ENCODE peak calls at places on chromosomes 7 and 10, in six cellular contexts. One of them, this sample, is unnamed.

GRCh38 chr10:69994262-69994661 is 58.4 kb upstream of the MACROH2A2 start:
- DNase-seq in T47D: peak
- DNase-seq in psoas muscle: no peak
- DNase-seq in heart right ventricle: peak
- DNase-seq in naive thymus-derived CD8-positive, alpha-beta T cell: peak
- DNase-seq in RPMI7951: peak
- DNase-seq in this sample: peak

GRCh38 chr10:112250555-112250954 is 32.6 kb upstream of the TECTB start:
- DNase-seq in T47D: no peak
- DNase-seq in psoas muscle: no peak
- DNase-seq in heart right ventricle: no peak
- DNase-seq in naive thymus-derived CD8-positive, alpha-beta T cell: no peak
- DNase-seq in RPMI7951: peak
- DNase-seq in this sample: no peak

GRCh38 chr7:2818653-2819052 is 25.5 kb downstream of the GNA12 start:
- DNase-seq in T47D: no peak
- DNase-seq in psoas muscle: no peak
- DNase-seq in heart right ventricle: no peak
- DNase-seq in naive thymus-derived CD8-positive, alpha-beta T cell: no peak
- DNase-seq in RPMI7951: no peak
- DNase-seq in this sample: no peak

GRCh38 chr10:36720931-36721330 is 404.5 kb upstream of the ANKRD30A start:
- DNase-seq in T47D: no peak
- DNase-seq in psoas muscle: no peak
- DNase-seq in heart right ventricle: no peak
- DNase-seq in naive thymus-derived CD8-positive, alpha-beta T cell: no peak
- DNase-seq in RPMI7951: no peak
- DNase-seq in this sample: no peak

GRCh38 chr10:132526676-132527075 is 10.9 kb upstream of the INPP5A start:
- DNase-seq in T47D: no peak
- DNase-seq in psoas muscle: peak
- DNase-seq in heart right ventricle: no peak
- DNase-seq in naive thymus-derived CD8-positive, alpha-beta T cell: no peak
- DNase-seq in RPMI7951: peak
- DNase-seq in this sample: no peak

GRCh38 chr7:116273283-116273917 is 63.1 kb downstream of the TES start:
- DNase-seq in T47D: peak
- DNase-seq in psoas muscle: no peak
- DNase-seq in heart right ventricle: no peak
- DNase-seq in naive thymus-derived CD8-positive, alpha-beta T cell: no peak
- DNase-seq in RPMI7951: no peak
- DNase-seq in this sample: no peak

GRCh38 chr7:17058568-17058967 is 176.8 kb upstream of the AGR3 start:
- DNase-seq in T47D: no peak
- DNase-seq in psoas muscle: no peak
- DNase-seq in heart right ventricle: no peak
- DNase-seq in naive thymus-derived CD8-positive, alpha-beta T cell: no peak
- DNase-seq in RPMI7951: peak
- DNase-seq in this sample: no peak

GRCh38 chr10:99945286-99945685 is 64.5 kb downstream of the DNMBP start:
- DNase-seq in T47D: no peak
- DNase-seq in psoas muscle: peak
- DNase-seq in heart right ventricle: peak
- DNase-seq in naive thymus-derived CD8-positive, alpha-beta T cell: no peak
- DNase-seq in RPMI7951: peak
- DNase-seq in this sample: no peak

GRCh38 chr10:128927821-128928220 is 539.2 kb upstream of the MGMT start:
- DNase-seq in T47D: no peak
- DNase-seq in psoas muscle: peak
- DNase-seq in heart right ventricle: peak
- DNase-seq in naive thymus-derived CD8-positive, alpha-beta T cell: no peak
- DNase-seq in RPMI7951: no peak
- DNase-seq in this sample: peak

GRCh38 chr10:67884842-67885680 is 605 bp downstream of the SIRT1 start:
- DNase-seq in T47D: peak
- DNase-seq in psoas muscle: peak
- DNase-seq in heart right ventricle: peak
- DNase-seq in naive thymus-derived CD8-positive, alpha-beta T cell: peak
- DNase-seq in RPMI7951: peak
- DNase-seq in this sample: peak

GRCh38 chr7:55144955-55145342 is 126.1 kb downstream of the EGFR start:
- DNase-seq in T47D: no peak
- DNase-seq in psoas muscle: no peak
- DNase-seq in heart right ventricle: no peak
- DNase-seq in naive thymus-derived CD8-positive, alpha-beta T cell: no peak
- DNase-seq in RPMI7951: no peak
- DNase-seq in this sample: no peak

GRCh38 chr10:74967850-74968620 is 141.6 kb downstream of the KAT6B start:
- DNase-seq in T47D: peak
- DNase-seq in psoas muscle: no peak
- DNase-seq in heart right ventricle: no peak
- DNase-seq in naive thymus-derived CD8-positive, alpha-beta T cell: peak
- DNase-seq in RPMI7951: no peak
- DNase-seq in this sample: no peak

GRCh38 chr7:44564606-44565005 is 9.1 kb downstream of the DDX56 start:
- DNase-seq in T47D: no peak
- DNase-seq in psoas muscle: no peak
- DNase-seq in heart right ventricle: no peak
- DNase-seq in naive thymus-derived CD8-positive, alpha-beta T cell: no peak
- DNase-seq in RPMI7951: no peak
- DNase-seq in this sample: no peak

GRCh38 chr10:86715156-86715795 is 41.1 kb upstream of the BMPR1A start:
- DNase-seq in T47D: no peak
- DNase-seq in psoas muscle: no peak
- DNase-seq in heart right ventricle: no peak
- DNase-seq in naive thymus-derived CD8-positive, alpha-beta T cell: no peak
- DNase-seq in RPMI7951: no peak
- DNase-seq in this sample: no peak

GRCh38 chr7:140656548-140657515 is 15.9 kb upstream of the ADCK2 start:
- DNase-seq in T47D: peak
- DNase-seq in psoas muscle: no peak
- DNase-seq in heart right ventricle: peak
- DNase-seq in naive thymus-derived CD8-positive, alpha-beta T cell: peak
- DNase-seq in RPMI7951: peak
- DNase-seq in this sample: no peak

GRCh38 chr7:142598297-142598696 is 151.0 kb upstream of the PRSS1 start:
- DNase-seq in T47D: no peak
- DNase-seq in psoas muscle: no peak
- DNase-seq in heart right ventricle: no peak
- DNase-seq in naive thymus-derived CD8-positive, alpha-beta T cell: no peak
- DNase-seq in RPMI7951: no peak
- DNase-seq in this sample: no peak

GRCh38 chr7:3559178-3559765 is 258.2 kb downstream of the SDK1 start:
- DNase-seq in T47D: no peak
- DNase-seq in psoas muscle: no peak
- DNase-seq in heart right ventricle: peak
- DNase-seq in naive thymus-derived CD8-positive, alpha-beta T cell: peak
- DNase-seq in RPMI7951: peak
- DNase-seq in this sample: peak

GRCh38 chr7:115812796-115813195 is 217.8 kb downstream of the TFEC start:
- DNase-seq in T47D: no peak
- DNase-seq in psoas muscle: no peak
- DNase-seq in heart right ventricle: no peak
- DNase-seq in naive thymus-derived CD8-positive, alpha-beta T cell: no peak
- DNase-seq in RPMI7951: no peak
- DNase-seq in this sample: no peak

GRCh38 chr10:122515022-122515424 is 45.5 kb upstream of the DMBT1 start:
- DNase-seq in T47D: no peak
- DNase-seq in psoas muscle: no peak
- DNase-seq in heart right ventricle: peak
- DNase-seq in naive thymus-derived CD8-positive, alpha-beta T cell: no peak
- DNase-seq in RPMI7951: no peak
- DNase-seq in this sample: no peak

GRCh38 chr10:49008505-49009202 is 69.0 kb upstream of the LRRC18 start:
- DNase-seq in T47D: no peak
- DNase-seq in psoas muscle: no peak
- DNase-seq in heart right ventricle: no peak
- DNase-seq in naive thymus-derived CD8-positive, alpha-beta T cell: no peak
- DNase-seq in RPMI7951: no peak
- DNase-seq in this sample: no peak

GRCh38 chr7:15848362-15848761 is 161.9 kb upstream of the MEOX2 start:
- DNase-seq in T47D: no peak
- DNase-seq in psoas muscle: no peak
- DNase-seq in heart right ventricle: no peak
- DNase-seq in naive thymus-derived CD8-positive, alpha-beta T cell: no peak
- DNase-seq in RPMI7951: peak
- DNase-seq in this sample: no peak

GRCh38 chr10:19651549-19651948 is 164.7 kb upstream of the PLXDC2 start:
- DNase-seq in T47D: no peak
- DNase-seq in psoas muscle: no peak
- DNase-seq in heart right ventricle: no peak
- DNase-seq in naive thymus-derived CD8-positive, alpha-beta T cell: no peak
- DNase-seq in RPMI7951: peak
- DNase-seq in this sample: no peak

GRCh38 chr7:96400518-96400917 is 78.6 kb upstream of the SLC25A13 start:
- DNase-seq in T47D: no peak
- DNase-seq in psoas muscle: no peak
- DNase-seq in heart right ventricle: no peak
- DNase-seq in naive thymus-derived CD8-positive, alpha-beta T cell: no peak
- DNase-seq in RPMI7951: no peak
- DNase-seq in this sample: no peak

GRCh38 chr7:132782777-132783633 is 206.7 kb upstream of the PLXNA4 start:
- DNase-seq in T47D: no peak
- DNase-seq in psoas muscle: no peak
- DNase-seq in heart right ventricle: no peak
- DNase-seq in naive thymus-derived CD8-positive, alpha-beta T cell: no peak
- DNase-seq in RPMI7951: peak
- DNase-seq in this sample: no peak

GRCh38 chr7:158116235-158116634 is 471.4 kb downstream of the PTPRN2 start:
- DNase-seq in T47D: no peak
- DNase-seq in psoas muscle: no peak
- DNase-seq in heart right ventricle: no peak
- DNase-seq in naive thymus-derived CD8-positive, alpha-beta T cell: no peak
- DNase-seq in RPMI7951: no peak
- DNase-seq in this sample: no peak

GRCh38 chr10:68135922-68136718 is 26.8 kb downstream of the MYPN start:
- DNase-seq in T47D: no peak
- DNase-seq in psoas muscle: no peak
- DNase-seq in heart right ventricle: peak
- DNase-seq in naive thymus-derived CD8-positive, alpha-beta T cell: no peak
- DNase-seq in RPMI7951: peak
- DNase-seq in this sample: peak

GRCh38 chr10:97311106-97311615 is 7.9 kb upstream of the FRAT1 start:
- DNase-seq in T47D: no peak
- DNase-seq in psoas muscle: no peak
- DNase-seq in heart right ventricle: no peak
- DNase-seq in naive thymus-derived CD8-positive, alpha-beta T cell: no peak
- DNase-seq in RPMI7951: no peak
- DNase-seq in this sample: no peak

GRCh38 chr10:124604214-124605000 is 139.8 kb downstream of the FAM53B start:
- DNase-seq in T47D: no peak
- DNase-seq in psoas muscle: peak
- DNase-seq in heart right ventricle: no peak
- DNase-seq in naive thymus-derived CD8-positive, alpha-beta T cell: no peak
- DNase-seq in RPMI7951: no peak
- DNase-seq in this sample: no peak

GRCh38 chr7:84841809-84842208 is 345.0 kb downstream of the SEMA3D start:
- DNase-seq in T47D: no peak
- DNase-seq in psoas muscle: no peak
- DNase-seq in heart right ventricle: no peak
- DNase-seq in naive thymus-derived CD8-positive, alpha-beta T cell: no peak
- DNase-seq in RPMI7951: no peak
- DNase-seq in this sample: no peak

GRCh38 chr7:114823290-114823689 is 98.6 kb upstream of the MDFIC start:
- DNase-seq in T47D: peak
- DNase-seq in psoas muscle: no peak
- DNase-seq in heart right ventricle: no peak
- DNase-seq in naive thymus-derived CD8-positive, alpha-beta T cell: no peak
- DNase-seq in RPMI7951: no peak
- DNase-seq in this sample: no peak

GRCh38 chr7:75639071-75639892 is 99.5 kb downstream of the HIP1 start:
- DNase-seq in T47D: peak
- DNase-seq in psoas muscle: peak
- DNase-seq in heart right ventricle: peak
- DNase-seq in naive thymus-derived CD8-positive, alpha-beta T cell: peak
- DNase-seq in RPMI7951: peak
- DNase-seq in this sample: no peak

GRCh38 chr10:87660484-87661133 is 931 bp downstream of the PAPSS2 start:
- DNase-seq in T47D: no peak
- DNase-seq in psoas muscle: no peak
- DNase-seq in heart right ventricle: peak
- DNase-seq in naive thymus-derived CD8-positive, alpha-beta T cell: no peak
- DNase-seq in RPMI7951: peak
- DNase-seq in this sample: no peak

GRCh38 chr10:23171232-23171876 is 20.8 kb upstream of the PTF1A start:
- DNase-seq in T47D: peak
- DNase-seq in psoas muscle: no peak
- DNase-seq in heart right ventricle: no peak
- DNase-seq in naive thymus-derived CD8-positive, alpha-beta T cell: no peak
- DNase-seq in RPMI7951: peak
- DNase-seq in this sample: no peak

GRCh38 chr7:137687556-137688280 is 159.1 kb downstream of the DGKI start:
- DNase-seq in T47D: no peak
- DNase-seq in psoas muscle: no peak
- DNase-seq in heart right ventricle: no peak
- DNase-seq in naive thymus-derived CD8-positive, alpha-beta T cell: no peak
- DNase-seq in RPMI7951: peak
- DNase-seq in this sample: no peak

GRCh38 chr10:130045091-130045652 is 65.5 kb downstream of the C10orf143 start:
- DNase-seq in T47D: peak
- DNase-seq in psoas muscle: no peak
- DNase-seq in heart right ventricle: no peak
- DNase-seq in naive thymus-derived CD8-positive, alpha-beta T cell: no peak
- DNase-seq in RPMI7951: peak
- DNase-seq in this sample: no peak